ENCODE peak calls at places on chromosomes 13 and 19, in five cellular contexts. W is uterus, U is right atrium auricular region, Y is PC-9, N is lung. D is an unnamed sample. For H3K27me3, the result is how much of the 10 kb centered on the place peaks cover.

GRCh38 chr13:44396295-44396962 is 22.8 kb downstream of the SERP2 start:
- DNase-seq in W (no peak), U (no peak), Y (no peak), N (no peak), D (no peak)

GRCh38 chr13:42420304-42420703 is 148.4 kb downstream of the AKAP11 start:
- DNase-seq in W (no peak), U (no peak), Y (no peak), N (no peak), D (no peak)

GRCh38 chr13:113774177-113775107 is 15.4 kb downstream of the TMEM255B start:
- DNase-seq in W (no peak), U (no peak), Y (no peak), N (no peak), D (peak)

GRCh38 chr19:49656456-49657109 is 9.1 kb downstream of the IRF3 start:
- DNase-seq in W (no peak), U (no peak), Y (no peak), N (no peak), D (no peak)

GRCh38 chr13:35994131-35994966 is 136.8 kb downstream of the DCLK1 start:
- DNase-seq in W (peak), U (no peak), Y (no peak), N (no peak), D (peak)

GRCh38 chr19:53927745-53928144 is 18.7 kb downstream of the CACNG7 start:
- DNase-seq in W (no peak), U (no peak), Y (peak), N (no peak), D (peak)

GRCh38 chr13:41700790-41701310 is 243.5 kb downstream of the RGCC start:
- DNase-seq in W (peak), U (no peak), Y (no peak), N (no peak), D (peak)

GRCh38 chr19:10292789-10293636 is 3.3 kb downstream of the ICAM5 start:
- DNase-seq in W (no peak), U (no peak), Y (no peak), N (no peak), D (peak)

GRCh38 chr13:46901721-46902120 is 4.9 kb upstream of the HTR2A start:
- DNase-seq in W (no peak), U (no peak), Y (no peak), N (no peak), D (no peak)

GRCh38 chr19:51788936-51789795 is 5.8 kb upstream of the FPR3 start:
- DNase-seq in W (no peak), U (no peak), Y (no peak), N (no peak), D (no peak)

GRCh38 chr13:25292301-25292700 is 5.0 kb upstream of the MTMR6 start:
- DNase-seq in W (no peak), U (no peak), Y (no peak), N (no peak), D (peak)

GRCh38 chr13:28590450-28590849 is 68.5 kb upstream of the POMP start:
- DNase-seq in W (no peak), U (no peak), Y (no peak), N (no peak), D (no peak)

GRCh38 chr19:51754106-51754505 is 2.4 kb upstream of the FPR1 start:
- DNase-seq in W (no peak), U (no peak), Y (no peak), N (no peak), D (no peak)

GRCh38 chr19:4974855-4975469 is 6.0 kb downstream of the KDM4B start:
- DNase-seq in W (no peak), U (no peak), Y (no peak), N (no peak), D (no peak)

GRCh38 chr19:19439083-19439482 is 33.6 kb downstream of the GATAD2A start:
- DNase-seq in W (no peak), U (no peak), Y (no peak), N (no peak), D (no peak)

GRCh38 chr13:68176486-68176885 is 946.4 kb upstream of the PCDH9 start:
- DNase-seq in W (no peak), U (no peak), Y (peak), N (no peak), D (no peak)

GRCh38 chr13:33208290-33208990 is 77.1 kb downstream of the STARD13 start:
- DNase-seq in W (no peak), U (no peak), Y (no peak), N (no peak), D (no peak)

GRCh38 chr13:33213797-33214196 is 71.8 kb downstream of the STARD13 start:
- DNase-seq in W (no peak), U (no peak), Y (no peak), N (no peak), D (peak)

GRCh38 chr13:33213024-33213795 is 72.3 kb downstream of the STARD13 start:
- DNase-seq in W (no peak), U (no peak), Y (no peak), N (no peak), D (no peak)

GRCh38 chr13:33207616-33207964 is 78.0 kb downstream of the STARD13 start:
- DNase-seq in W (no peak), U (no peak), Y (no peak), N (no peak), D (peak)

DNA sequence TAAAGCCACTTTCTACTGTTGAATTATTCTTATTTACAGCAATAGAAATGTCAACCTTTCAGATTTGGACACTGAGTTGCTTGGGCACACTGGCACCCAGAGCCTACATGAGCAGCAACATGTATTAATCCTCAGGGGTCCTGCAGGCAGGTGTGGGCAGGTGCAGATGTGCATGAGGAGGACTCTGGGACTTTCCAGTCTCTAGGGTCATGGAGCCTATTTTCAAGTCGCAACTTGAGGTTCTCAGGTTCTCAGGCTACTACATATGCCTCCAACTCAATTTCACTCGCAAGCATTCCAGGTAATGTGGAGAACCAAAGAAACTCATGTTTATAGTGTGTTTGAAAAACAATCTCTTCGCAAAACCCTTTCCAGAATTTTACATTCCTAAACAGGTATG is 73.2 kb downstream of the STARD13 start:
- DNase-seq in W (no peak), U (no peak), Y (no peak), N (no peak), D (no peak)
- H3K27ac ChIP-seq in W (no peak), U (no peak), Y (no peak), N (peak), D (no peak)

GRCh38 chr19:3945838-3946237 is 13.0 kb downstream of the NMRK2 start:
- DNase-seq in W (no peak), U (no peak), Y (no peak), N (no peak), D (no peak)
- H3K27me3 ChIP-seq in W (under half), U (under half), Y (under half), N (under half), D (under half)

DNA sequence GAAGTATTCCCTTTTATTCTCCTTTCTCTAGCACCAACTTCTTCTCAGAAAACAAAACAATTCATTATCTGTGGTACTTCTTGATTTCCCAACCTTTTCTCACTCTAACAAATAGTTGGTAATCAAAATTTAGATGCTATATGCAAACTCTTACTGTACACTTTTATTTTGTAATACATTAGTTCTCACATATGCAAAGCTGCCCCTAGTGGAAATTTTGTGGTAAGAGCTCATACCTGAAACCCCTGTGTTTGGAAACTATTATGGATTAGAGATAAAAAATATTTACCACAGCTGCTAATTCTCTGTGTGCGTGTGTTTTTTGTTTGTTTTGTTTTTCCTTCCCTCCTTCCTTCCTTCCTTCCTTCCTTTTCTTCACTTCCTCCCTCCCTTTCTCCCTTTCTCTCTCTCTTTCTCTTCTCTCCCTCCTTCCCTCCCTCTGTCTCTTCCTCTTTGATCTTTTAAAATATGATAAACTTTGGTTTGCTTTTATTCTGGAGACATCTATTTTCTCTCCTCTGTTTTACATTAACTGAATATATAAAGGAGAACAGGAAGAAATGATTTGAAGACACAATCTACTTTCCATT is 537.4 kb downstream of the SLITRK6 start:
- DNase-seq in W (no peak), U (no peak), Y (no peak), N (no peak), D (peak)
- TF ChIP-seq CTCF in W (no peak), U (no peak), Y (peak), N (no peak), D (peak)

GRCh38 chr13:107586216-107586615 is 629.1 kb downstream of the LIG4 start:
- DNase-seq in W (no peak), U (no peak), Y (no peak), N (no peak), D (no peak)
- H3K27ac ChIP-seq in W (no peak), U (no peak), Y (no peak), N (no peak), D (no peak)

GRCh38 chr19:40611900-40612698 is 10.9 kb downstream of the LTBP4 start:
- DNase-seq in W (no peak), U (no peak), Y (no peak), N (no peak), D (no peak)
- H3K27me3 ChIP-seq in W (under half), U (under half), Y (under half), N (under half), D (under half)

D was measured in A673.